ENCODE peak calls at places on chromosome 10, in six cellular contexts. One of them, this sample, is unnamed.

GRCh38 chr10:114723361-114723760 is 65.3 kb upstream of the ABLIM1 start:
- DNase-seq in GM23338: no peak
- DNase-seq in esophagus muscularis mucosa: no peak
- DNase-seq in sigmoid colon: no peak
- DNase-seq in spleen: no peak
- DNase-seq in suprapubic skin: no peak
- DNase-seq in this sample: no peak

GRCh38 chr10:103053659-103054581 is 135.8 kb downstream of the CNNM2 start:
- DNase-seq in GM23338: peak; percentile 83
- DNase-seq in esophagus muscularis mucosa: no peak
- DNase-seq in sigmoid colon: peak; percentile 82
- DNase-seq in spleen: peak; percentile 82
- DNase-seq in suprapubic skin: no peak
- DNase-seq in this sample: peak; percentile 77

GRCh38 chr10:46248651-46249131 is 38.1 kb upstream of the ANTXRL start:
- DNase-seq in GM23338: no peak
- DNase-seq in esophagus muscularis mucosa: peak; percentile 78
- DNase-seq in sigmoid colon: peak; percentile 48
- DNase-seq in spleen: peak; percentile 52
- DNase-seq in suprapubic skin: peak; percentile 48
- DNase-seq in this sample: no peak

GRCh38 chr10:62870866-62871265 is 54.7 kb upstream of the EGR2 start:
- DNase-seq in GM23338: no peak
- DNase-seq in esophagus muscularis mucosa: no peak
- DNase-seq in sigmoid colon: no peak
- DNase-seq in spleen: no peak
- DNase-seq in suprapubic skin: no peak
- DNase-seq in this sample: no peak

GRCh38 chr10:20737107-20737506 is 160.0 kb downstream of the NEBL start:
- DNase-seq in GM23338: no peak
- DNase-seq in esophagus muscularis mucosa: no peak
- DNase-seq in sigmoid colon: no peak
- DNase-seq in spleen: no peak
- DNase-seq in suprapubic skin: no peak
- DNase-seq in this sample: no peak

GRCh38 chr10:58638406-58638805 is 125.7 kb downstream of the BICC1 start:
- DNase-seq in GM23338: no peak
- DNase-seq in esophagus muscularis mucosa: no peak
- DNase-seq in sigmoid colon: no peak
- DNase-seq in spleen: no peak
- DNase-seq in suprapubic skin: no peak
- DNase-seq in this sample: no peak

GRCh38 chr10:102918817-102919236 is 733 bp downstream of the CNNM2 start:
- DNase-seq in GM23338: peak; percentile 45
- DNase-seq in esophagus muscularis mucosa: no peak
- DNase-seq in sigmoid colon: no peak
- DNase-seq in spleen: peak; percentile 87
- DNase-seq in suprapubic skin: no peak
- DNase-seq in this sample: no peak

GRCh38 chr10:63766766-63767505 is 245.7 kb downstream of the REEP3 start:
- DNase-seq in GM23338: peak; percentile 18
- DNase-seq in esophagus muscularis mucosa: no peak
- DNase-seq in sigmoid colon: no peak
- DNase-seq in spleen: no peak
- DNase-seq in suprapubic skin: no peak
- DNase-seq in this sample: no peak

GRCh38 chr10:132360766-132361447 is 28.9 kb downstream of the LRRC27 start:
- DNase-seq in GM23338: peak; percentile 81
- DNase-seq in esophagus muscularis mucosa: no peak
- DNase-seq in sigmoid colon: peak; percentile 64
- DNase-seq in spleen: peak; percentile 82
- DNase-seq in suprapubic skin: peak; percentile 49
- DNase-seq in this sample: peak; percentile 25

GRCh38 chr10:84574101-84574500 is 245.7 kb downstream of the CCSER2 start:
- DNase-seq in GM23338: peak; percentile 34
- DNase-seq in esophagus muscularis mucosa: no peak
- DNase-seq in sigmoid colon: no peak
- DNase-seq in spleen: no peak
- DNase-seq in suprapubic skin: no peak
- DNase-seq in this sample: no peak

GRCh38 chr10:28663576-28664368 is 13.5 kb upstream of the BAMBI start:
- DNase-seq in GM23338: peak; percentile 91
- DNase-seq in esophagus muscularis mucosa: no peak
- DNase-seq in sigmoid colon: peak; percentile 89
- DNase-seq in spleen: peak; percentile 90
- DNase-seq in suprapubic skin: peak; percentile 78
- DNase-seq in this sample: no peak

GRCh38 chr10:96043895-96044580 is 655 bp downstream of the CCNJ start:
- DNase-seq in GM23338: peak; percentile 59
- DNase-seq in esophagus muscularis mucosa: no peak
- DNase-seq in sigmoid colon: peak; percentile 74
- DNase-seq in spleen: peak; percentile 90
- DNase-seq in suprapubic skin: peak; percentile 80
- DNase-seq in this sample: peak; percentile 56

GRCh38 chr10:7411671-7412481 is 1.0 kb upstream of the SFMBT2 start:
- DNase-seq in GM23338: peak; percentile 62
- DNase-seq in esophagus muscularis mucosa: no peak
- DNase-seq in sigmoid colon: no peak
- DNase-seq in spleen: peak; percentile 83
- DNase-seq in suprapubic skin: no peak
- DNase-seq in this sample: no peak

GRCh38 chr10:51312817-51313216 is 238.5 kb downstream of the PRKG1 start:
- DNase-seq in GM23338: no peak
- DNase-seq in esophagus muscularis mucosa: no peak
- DNase-seq in sigmoid colon: no peak
- DNase-seq in spleen: no peak
- DNase-seq in suprapubic skin: no peak
- DNase-seq in this sample: no peak

GRCh38 chr10:126661841-126662520 is 8.5 kb downstream of the C10orf90 start:
- DNase-seq in GM23338: no peak
- DNase-seq in esophagus muscularis mucosa: no peak
- DNase-seq in sigmoid colon: no peak
- DNase-seq in spleen: no peak
- DNase-seq in suprapubic skin: no peak
- DNase-seq in this sample: no peak

GRCh38 chr10:10209152-10209551 is 808.5 kb upstream of the CELF2 start:
- DNase-seq in GM23338: no peak
- DNase-seq in esophagus muscularis mucosa: no peak
- DNase-seq in sigmoid colon: peak; percentile 64
- DNase-seq in spleen: no peak
- DNase-seq in suprapubic skin: peak; percentile 64
- DNase-seq in this sample: no peak

GRCh38 chr10:91798736-91799579 is 732 bp downstream of the TNKS2 start:
- DNase-seq in GM23338: peak; percentile 67
- DNase-seq in esophagus muscularis mucosa: no peak
- DNase-seq in sigmoid colon: peak; percentile 69
- DNase-seq in spleen: peak; percentile 94
- DNase-seq in suprapubic skin: peak; percentile 73
- DNase-seq in this sample: no peak

GRCh38 chr10:43594944-43595589 is 11.2 kb upstream of the ZNF485 start:
- DNase-seq in GM23338: no peak
- DNase-seq in esophagus muscularis mucosa: peak; percentile 89
- DNase-seq in sigmoid colon: no peak
- DNase-seq in spleen: no peak
- DNase-seq in suprapubic skin: no peak
- DNase-seq in this sample: no peak

GRCh38 chr10:80487791-80488538 is 33.9 kb downstream of the TSPAN14 start:
- DNase-seq in GM23338: no peak
- DNase-seq in esophagus muscularis mucosa: no peak
- DNase-seq in sigmoid colon: no peak
- DNase-seq in spleen: peak; percentile 93
- DNase-seq in suprapubic skin: no peak
- DNase-seq in this sample: no peak

GRCh38 chr10:29370612-29371092 is 81.8 kb downstream of the LYZL1 start:
- DNase-seq in GM23338: no peak
- DNase-seq in esophagus muscularis mucosa: no peak
- DNase-seq in sigmoid colon: no peak
- DNase-seq in spleen: no peak
- DNase-seq in suprapubic skin: no peak
- DNase-seq in this sample: no peak

GRCh38 chr10:131811239-131812011 is 89.4 kb upstream of the PPP2R2D start:
- DNase-seq in GM23338: no peak
- DNase-seq in esophagus muscularis mucosa: no peak
- DNase-seq in sigmoid colon: peak; percentile 56
- DNase-seq in spleen: no peak
- DNase-seq in suprapubic skin: no peak
- DNase-seq in this sample: peak; percentile 64

GRCh38 chr10:48496831-48497792 is 107.8 kb downstream of the ARHGAP22 start:
- DNase-seq in GM23338: no peak
- DNase-seq in esophagus muscularis mucosa: peak; percentile 89
- DNase-seq in sigmoid colon: no peak
- DNase-seq in spleen: no peak
- DNase-seq in suprapubic skin: no peak
- DNase-seq in this sample: no peak

GRCh38 chr10:75679546-75679945 is 248.1 kb downstream of the LRMDA start:
- DNase-seq in GM23338: no peak
- DNase-seq in esophagus muscularis mucosa: no peak
- DNase-seq in sigmoid colon: no peak
- DNase-seq in spleen: no peak
- DNase-seq in suprapubic skin: no peak
- DNase-seq in this sample: no peak

GRCh38 chr10:72509206-72509799 is 116.6 kb downstream of the MICU1 start:
- DNase-seq in GM23338: no peak
- DNase-seq in esophagus muscularis mucosa: no peak
- DNase-seq in sigmoid colon: no peak
- DNase-seq in spleen: no peak
- DNase-seq in suprapubic skin: no peak
- DNase-seq in this sample: no peak
- H3K27me3 ChIP-seq in GM23338: no peaks in the 10 kb centered on the region
- H3K27me3 ChIP-seq in esophagus muscularis mucosa: no peaks in the 10 kb centered on the region
- H3K27me3 ChIP-seq in sigmoid colon: no peaks in the 10 kb centered on the region
- H3K27me3 ChIP-seq in spleen: no peaks in the 10 kb centered on the region
- H3K27me3 ChIP-seq in suprapubic skin: no peaks in the 10 kb centered on the region
- H3K27me3 ChIP-seq in this sample: no peaks in the 10 kb centered on the region

GRCh38 chr10:120477006-120477722 is 20.1 kb downstream of the PLPP4 start:
- DNase-seq in GM23338: no peak
- DNase-seq in esophagus muscularis mucosa: no peak
- DNase-seq in sigmoid colon: no peak
- DNase-seq in spleen: no peak
- DNase-seq in suprapubic skin: no peak
- DNase-seq in this sample: no peak
- TF ChIP-seq POLR2AphosphoS5 in GM23338: no peak
- TF ChIP-seq POLR2AphosphoS5 in esophagus muscularis mucosa: no peak
- TF ChIP-seq POLR2AphosphoS5 in sigmoid colon: peak; percentile 62
- TF ChIP-seq POLR2AphosphoS5 in spleen: no peak
- TF ChIP-seq POLR2AphosphoS5 in suprapubic skin: no peak
- TF ChIP-seq POLR2AphosphoS5 in this sample: no peak

DNA sequence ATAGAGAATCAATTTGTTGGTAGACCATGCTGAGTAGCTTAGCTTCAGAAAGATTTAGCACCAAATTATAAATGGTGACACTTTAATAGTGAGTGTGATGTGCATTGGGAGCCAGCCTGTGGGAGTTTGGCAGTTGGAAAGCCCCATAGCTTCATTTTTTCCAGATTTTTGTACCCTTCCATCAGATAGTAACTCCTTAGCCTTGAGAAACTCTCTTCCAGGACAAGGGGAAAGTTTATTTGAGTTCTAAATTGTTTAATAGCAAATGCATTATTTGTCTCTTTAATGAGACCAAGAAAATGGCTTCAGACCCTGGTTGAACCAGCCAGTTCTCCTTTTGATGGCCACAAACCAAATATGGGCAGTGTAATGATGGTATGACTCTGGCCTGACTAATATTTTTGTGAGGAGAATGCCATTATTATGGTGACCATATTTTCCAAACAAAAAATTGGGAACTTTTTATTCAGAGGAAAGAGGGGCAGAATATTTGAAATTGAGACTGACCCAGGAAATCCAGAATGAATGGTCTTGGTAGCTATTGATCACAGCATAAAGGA is 49.8 kb downstream of the PLCE1 start:
- DNase-seq in GM23338: no peak
- DNase-seq in esophagus muscularis mucosa: no peak
- DNase-seq in sigmoid colon: no peak
- DNase-seq in spleen: no peak
- DNase-seq in suprapubic skin: no peak
- DNase-seq in this sample: no peak
- H3K27me3 ChIP-seq in GM23338: no peaks in the 10 kb centered on the region
- H3K27me3 ChIP-seq in esophagus muscularis mucosa: no peaks in the 10 kb centered on the region
- H3K27me3 ChIP-seq in sigmoid colon: no peaks in the 10 kb centered on the region
- H3K27me3 ChIP-seq in spleen: no peaks in the 10 kb centered on the region
- H3K27me3 ChIP-seq in suprapubic skin: no peaks in the 10 kb centered on the region
- H3K27me3 ChIP-seq in this sample: no peaks in the 10 kb centered on the region

GRCh38 chr10:70426835-70427234 is 14.6 kb downstream of the NODAL start:
- DNase-seq in GM23338: peak; percentile 24
- DNase-seq in esophagus muscularis mucosa: no peak
- DNase-seq in sigmoid colon: no peak
- DNase-seq in spleen: no peak
- DNase-seq in suprapubic skin: no peak
- DNase-seq in this sample: no peak

GRCh38 chr10:70433581-70434280 is 7.8 kb downstream of the NODAL start:
- DNase-seq in GM23338: no peak
- DNase-seq in esophagus muscularis mucosa: no peak
- DNase-seq in sigmoid colon: peak; percentile 53
- DNase-seq in spleen: no peak
- DNase-seq in suprapubic skin: no peak
- DNase-seq in this sample: no peak

GRCh38 chr10:70432101-70432500 is 9.4 kb downstream of the NODAL start:
- DNase-seq in GM23338: no peak
- DNase-seq in esophagus muscularis mucosa: no peak
- DNase-seq in sigmoid colon: peak; percentile 61
- DNase-seq in spleen: no peak
- DNase-seq in suprapubic skin: no peak
- DNase-seq in this sample: no peak

GRCh38 chr10:70432561-70433263 is 8.8 kb downstream of the NODAL start:
- DNase-seq in GM23338: no peak
- DNase-seq in esophagus muscularis mucosa: no peak
- DNase-seq in sigmoid colon: peak; percentile 61
- DNase-seq in spleen: no peak
- DNase-seq in suprapubic skin: no peak
- DNase-seq in this sample: no peak

DNA sequence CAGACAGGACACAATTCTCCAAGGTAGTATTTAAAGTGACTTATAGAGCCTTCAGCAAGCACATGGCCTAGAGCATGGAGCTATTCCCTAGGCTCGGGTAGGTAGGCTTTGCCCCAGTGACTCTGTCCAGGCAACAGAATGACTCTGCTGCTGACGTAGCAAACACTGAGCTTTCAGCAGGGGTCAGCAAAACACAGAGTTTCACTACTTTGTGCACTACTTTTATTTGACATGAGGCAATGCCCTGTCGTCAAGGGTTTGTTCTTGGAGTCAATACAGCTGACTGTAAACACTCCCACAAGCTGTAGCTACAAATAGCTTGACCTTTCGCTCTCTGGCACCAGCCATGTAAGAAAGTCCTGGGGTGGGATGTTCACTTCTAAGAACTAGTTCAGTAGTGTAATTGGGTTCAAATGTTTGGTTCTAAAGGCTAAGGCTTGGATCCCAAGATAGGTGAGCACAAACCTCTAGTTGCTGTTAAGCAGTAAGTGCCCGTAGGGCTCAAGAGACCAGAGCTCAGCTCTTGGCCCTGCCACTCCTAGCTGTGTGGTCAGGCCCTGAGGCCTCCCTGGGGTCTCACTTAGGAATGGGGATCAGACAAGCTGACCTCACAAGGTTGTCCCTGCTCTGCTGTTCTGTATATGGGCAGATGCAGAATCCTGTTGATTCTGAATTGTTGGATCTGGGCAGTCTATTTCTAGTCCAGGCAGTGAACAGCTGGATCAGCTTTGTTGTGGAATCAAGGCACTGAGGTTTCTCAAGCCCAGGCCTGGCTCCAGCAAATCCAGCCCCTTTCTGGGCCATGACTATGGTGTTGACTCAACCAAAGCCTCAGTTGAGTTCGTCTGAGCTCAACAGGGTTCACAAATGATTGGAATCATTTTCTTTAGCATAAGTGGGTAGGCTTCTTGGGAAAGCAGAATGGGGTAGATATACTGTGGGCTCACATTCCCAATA is 10.7 kb downstream of the NODAL start:
- DNase-seq in GM23338: peak; percentile 55
- DNase-seq in esophagus muscularis mucosa: no peak
- DNase-seq in sigmoid colon: peak; percentile 92
- DNase-seq in spleen: no peak
- DNase-seq in suprapubic skin: peak; percentile 67
- DNase-seq in this sample: peak; percentile 85
- TF ChIP-seq POLR2AphosphoS5 in GM23338: no peak
- TF ChIP-seq POLR2AphosphoS5 in esophagus muscularis mucosa: peak; percentile 82
- TF ChIP-seq POLR2AphosphoS5 in sigmoid colon: peak; percentile 83
- TF ChIP-seq POLR2AphosphoS5 in spleen: peak; percentile 49
- TF ChIP-seq POLR2AphosphoS5 in suprapubic skin: no peak
- TF ChIP-seq POLR2AphosphoS5 in this sample: peak; percentile 63

This sample was measured in upper lobe of left lung.